ENCODE peak calls at places on chromosomes 16 and 17, in six cellular contexts. H is HEK293T, S is neural crest cell, A is Calu3, L is upper lobe of right lung, Z is Daoy. O is an unnamed sample.

GRCh38 chr17:67046398-67046797 is 2.0 kb downstream of the CACNG1 start:
- DNase-seq in H (no peak), S (no peak), A (no peak), L (no peak), Z (no peak), O (no peak)

GRCh38 chr16:59886021-59886420 is 1151.9 kb upstream of the GOT2 start:
- DNase-seq in H (no peak), S (no peak), A (peak), L (no peak), Z (no peak), O (no peak)

GRCh38 chr17:10197362-10197720 is 1.1 kb downstream of the GAS7 start:
- DNase-seq in H (no peak), S (no peak), A (no peak), L (peak), Z (no peak), O (no peak)

GRCh38 chr17:82080789-82081464 is 15.3 kb upstream of the DUS1L start:
- DNase-seq in H (no peak), S (no peak), A (no peak), L (no peak), Z (no peak), O (no peak)

GRCh38 chr16:80971814-80972213 is 34.9 kb downstream of the CMC2 start:
- DNase-seq in H (no peak), S (no peak), A (no peak), L (no peak), Z (no peak), O (no peak)

GRCh38 chr17:16980813-16981731 is 9.2 kb upstream of the TNFRSF13B start:
- DNase-seq in H (no peak), S (no peak), A (no peak), L (no peak), Z (peak), O (peak)

GRCh38 chr17:67212716-67213417 is 32.1 kb downstream of the HELZ start:
- DNase-seq in H (no peak), S (no peak), A (no peak), L (no peak), Z (no peak), O (no peak)

GRCh38 chr16:24255446-24256352 is at the start of gene CACNG3:
- DNase-seq in H (peak), S (peak), A (no peak), L (peak), Z (peak), O (peak)

GRCh38 chr17:42247734-42248133 is 28.5 kb downstream of the STAT5B start:
- DNase-seq in H (no peak), S (no peak), A (peak), L (no peak), Z (peak), O (no peak)

GRCh38 chr16:69595127-69596036 is 29.6 kb downstream of the NFAT5 start:
- DNase-seq in H (no peak), S (no peak), A (no peak), L (no peak), Z (peak), O (no peak)

GRCh38 chr17:80861360-80861861 is 130.2 kb upstream of the CHMP6 start:
- DNase-seq in H (no peak), S (no peak), A (no peak), L (no peak), Z (no peak), O (no peak)

GRCh38 chr17:76353004-76353598 is 615 bp downstream of the PRPSAP1 start:
- DNase-seq in H (no peak), S (no peak), A (peak), L (peak), Z (no peak), O (peak)

GRCh38 chr17:22278302-22279275 is 586.3 kb downstream of the KCNJ18 start:
- DNase-seq in H (no peak), S (no peak), A (no peak), L (peak), Z (no peak), O (no peak)

GRCh38 chr17:78986048-78986648 is 6.4 kb upstream of the LGALS3BP start:
- DNase-seq in H (no peak), S (no peak), A (no peak), L (no peak), Z (no peak), O (no peak)

GRCh38 chr17:77316191-77316641 is 175.4 kb downstream of the SEC14L1 start:
- DNase-seq in H (no peak), S (no peak), A (no peak), L (peak), Z (peak), O (no peak)

GRCh38 chr16:70437017-70437581 is 1.8 kb downstream of the ST3GAL2 start:
- DNase-seq in H (peak), S (no peak), A (no peak), L (no peak), Z (peak), O (no peak)

GRCh38 chr17:29664743-29665479 is 42.2 kb upstream of the CORO6 start:
- DNase-seq in H (no peak), S (no peak), A (peak), L (no peak), Z (peak), O (no peak)

GRCh38 chr16:51553910-51554309 is 402.8 kb upstream of the SALL1 start:
- DNase-seq in H (no peak), S (no peak), A (no peak), L (no peak), Z (no peak), O (no peak)

GRCh38 chr17:51793686-51794085 is 364.8 kb downstream of the CA10 start:
- DNase-seq in H (no peak), S (no peak), A (no peak), L (no peak), Z (no peak), O (no peak)

GRCh38 chr17:35243459-35244204 is 760 bp downstream of the SLFN5 start:
- DNase-seq in H (peak), S (peak), A (peak), L (peak), Z (peak), O (peak)

GRCh38 chr16:74561626-74562025 is 45.3 kb downstream of the GLG1 start:
- DNase-seq in H (no peak), S (no peak), A (no peak), L (no peak), Z (no peak), O (no peak)

GRCh38 chr16:85384831-85385462 is 228.2 kb upstream of the GSE1 start:
- DNase-seq in H (no peak), S (no peak), A (peak), L (peak), Z (no peak), O (no peak)

GRCh38 chr16:3998793-3999478 is 117.3 kb downstream of the ADCY9 start:
- DNase-seq in H (no peak), S (no peak), A (no peak), L (no peak), Z (no peak), O (no peak)

GRCh38 chr17:49971848-49972485 is 3.0 kb downstream of the DLX4 start:
- DNase-seq in H (no peak), S (no peak), A (no peak), L (no peak), Z (peak), O (no peak)

O was measured in naive B cell.